ENCODE peak calls at places on chromosome 15, in ten cellular contexts. One of them, this sample, is unnamed. For H3K4me1, the result is how much of the 10 kb centered on the place peaks cover.

GRCh38 chr15:85527907-85528306 is 147.5 kb downstream of the AKAP13 start:
- DNase-seq in adrenal gland: no peak
- DNase-seq in endodermal cell: no peak
- DNase-seq in psoas muscle: no peak
- DNase-seq in right lobe of liver: no peak
- DNase-seq in cardiac muscle cell: peak
- DNase-seq in DND-41: no peak
- DNase-seq in fibroblast of lung: peak
- DNase-seq in H9: no peak
- DNase-seq in kidney: no peak
- DNase-seq in this sample: no peak

GRCh38 chr15:62099171-62099601 is 32.4 kb downstream of the C2CD4A start:
- DNase-seq in adrenal gland: peak
- DNase-seq in endodermal cell: no peak
- DNase-seq in psoas muscle: no peak
- DNase-seq in right lobe of liver: no peak
- DNase-seq in cardiac muscle cell: peak
- DNase-seq in DND-41: no peak
- DNase-seq in fibroblast of lung: peak
- DNase-seq in H9: no peak
- DNase-seq in kidney: no peak
- DNase-seq in this sample: no peak

GRCh38 chr15:53693729-53694533 is 65.5 kb downstream of the WDR72 start:
- DNase-seq in adrenal gland: peak
- DNase-seq in endodermal cell: no peak
- DNase-seq in psoas muscle: no peak
- DNase-seq in right lobe of liver: peak
- DNase-seq in cardiac muscle cell: no peak
- DNase-seq in DND-41: no peak
- DNase-seq in fibroblast of lung: peak
- DNase-seq in H9: no peak
- DNase-seq in kidney: peak
- DNase-seq in this sample: no peak

GRCh38 chr15:61584410-61584809 is 355.3 kb upstream of the RORA start:
- DNase-seq in adrenal gland: no peak
- DNase-seq in endodermal cell: no peak
- DNase-seq in psoas muscle: no peak
- DNase-seq in right lobe of liver: no peak
- DNase-seq in cardiac muscle cell: peak
- DNase-seq in DND-41: peak
- DNase-seq in fibroblast of lung: no peak
- DNase-seq in H9: no peak
- DNase-seq in kidney: no peak
- DNase-seq in this sample: no peak

GRCh38 chr15:70324001-70324974 is 226.6 kb upstream of the TLE3 start:
- DNase-seq in adrenal gland: no peak
- DNase-seq in endodermal cell: no peak
- DNase-seq in psoas muscle: no peak
- DNase-seq in right lobe of liver: no peak
- DNase-seq in cardiac muscle cell: no peak
- DNase-seq in DND-41: no peak
- DNase-seq in fibroblast of lung: peak
- DNase-seq in H9: no peak
- DNase-seq in kidney: no peak
- DNase-seq in this sample: no peak

GRCh38 chr15:101684384-101684783 is 32.2 kb upstream of the TM2D3 start:
- DNase-seq in adrenal gland: no peak
- DNase-seq in endodermal cell: no peak
- DNase-seq in psoas muscle: no peak
- DNase-seq in right lobe of liver: no peak
- DNase-seq in cardiac muscle cell: peak
- DNase-seq in DND-41: no peak
- DNase-seq in fibroblast of lung: peak
- DNase-seq in H9: no peak
- DNase-seq in kidney: no peak
- DNase-seq in this sample: no peak

GRCh38 chr15:92954578-92954977 is 54.5 kb downstream of the CHD2 start:
- DNase-seq in adrenal gland: no peak
- DNase-seq in endodermal cell: no peak
- DNase-seq in psoas muscle: no peak
- DNase-seq in right lobe of liver: no peak
- DNase-seq in cardiac muscle cell: no peak
- DNase-seq in DND-41: peak
- DNase-seq in fibroblast of lung: no peak
- DNase-seq in H9: no peak
- DNase-seq in kidney: no peak
- DNase-seq in this sample: no peak

GRCh38 chr15:94523873-94524272 is 292.5 kb downstream of the MCTP2 start:
- DNase-seq in adrenal gland: no peak
- DNase-seq in endodermal cell: no peak
- DNase-seq in psoas muscle: no peak
- DNase-seq in right lobe of liver: no peak
- DNase-seq in cardiac muscle cell: no peak
- DNase-seq in DND-41: no peak
- DNase-seq in fibroblast of lung: no peak
- DNase-seq in H9: no peak
- DNase-seq in kidney: no peak
- DNase-seq in this sample: no peak

GRCh38 chr15:59335197-59335786 is 37.4 kb downstream of the MYO1E start:
- DNase-seq in adrenal gland: no peak
- DNase-seq in endodermal cell: peak
- DNase-seq in psoas muscle: no peak
- DNase-seq in right lobe of liver: no peak
- DNase-seq in cardiac muscle cell: no peak
- DNase-seq in DND-41: no peak
- DNase-seq in fibroblast of lung: peak
- DNase-seq in H9: no peak
- DNase-seq in kidney: no peak
- DNase-seq in this sample: no peak

GRCh38 chr15:59993950-59994401 is 10.1 kb upstream of the FOXB1 start:
- DNase-seq in adrenal gland: no peak
- DNase-seq in endodermal cell: peak
- DNase-seq in psoas muscle: no peak
- DNase-seq in right lobe of liver: no peak
- DNase-seq in cardiac muscle cell: no peak
- DNase-seq in DND-41: no peak
- DNase-seq in fibroblast of lung: no peak
- DNase-seq in H9: peak
- DNase-seq in kidney: peak
- DNase-seq in this sample: no peak

GRCh38 chr15:78208887-78209645 is 25.3 kb downstream of the ACSBG1 start:
- DNase-seq in adrenal gland: no peak
- DNase-seq in endodermal cell: no peak
- DNase-seq in psoas muscle: no peak
- DNase-seq in right lobe of liver: no peak
- DNase-seq in cardiac muscle cell: no peak
- DNase-seq in DND-41: no peak
- DNase-seq in fibroblast of lung: no peak
- DNase-seq in H9: peak
- DNase-seq in kidney: no peak
- DNase-seq in this sample: no peak

GRCh38 chr15:80605591-80606150 is 89.4 kb upstream of the ABHD17C start:
- DNase-seq in adrenal gland: no peak
- DNase-seq in endodermal cell: no peak
- DNase-seq in psoas muscle: no peak
- DNase-seq in right lobe of liver: no peak
- DNase-seq in cardiac muscle cell: no peak
- DNase-seq in DND-41: no peak
- DNase-seq in fibroblast of lung: no peak
- DNase-seq in H9: no peak
- DNase-seq in kidney: no peak
- DNase-seq in this sample: no peak

GRCh38 chr15:25846377-25846776 is 16.8 kb downstream of the ATP10A start:
- DNase-seq in adrenal gland: no peak
- DNase-seq in endodermal cell: no peak
- DNase-seq in psoas muscle: no peak
- DNase-seq in right lobe of liver: no peak
- DNase-seq in cardiac muscle cell: no peak
- DNase-seq in DND-41: no peak
- DNase-seq in fibroblast of lung: no peak
- DNase-seq in H9: no peak
- DNase-seq in kidney: no peak
- DNase-seq in this sample: no peak

GRCh38 chr15:49864251-49864650 is 243.4 kb downstream of the DTWD1 start:
- DNase-seq in adrenal gland: no peak
- DNase-seq in endodermal cell: no peak
- DNase-seq in psoas muscle: no peak
- DNase-seq in right lobe of liver: no peak
- DNase-seq in cardiac muscle cell: no peak
- DNase-seq in DND-41: no peak
- DNase-seq in fibroblast of lung: no peak
- DNase-seq in H9: no peak
- DNase-seq in kidney: no peak
- DNase-seq in this sample: no peak

GRCh38 chr15:86139828-86140227 is 60.2 kb downstream of the AGBL1 start:
- DNase-seq in adrenal gland: no peak
- DNase-seq in endodermal cell: peak
- DNase-seq in psoas muscle: no peak
- DNase-seq in right lobe of liver: no peak
- DNase-seq in cardiac muscle cell: no peak
- DNase-seq in DND-41: peak
- DNase-seq in fibroblast of lung: no peak
- DNase-seq in H9: peak
- DNase-seq in kidney: no peak
- DNase-seq in this sample: no peak

GRCh38 chr15:88487176-88487795 is 19.8 kb downstream of the MRPS11 start:
- DNase-seq in adrenal gland: no peak
- DNase-seq in endodermal cell: no peak
- DNase-seq in psoas muscle: no peak
- DNase-seq in right lobe of liver: no peak
- DNase-seq in cardiac muscle cell: no peak
- DNase-seq in DND-41: no peak
- DNase-seq in fibroblast of lung: peak
- DNase-seq in H9: no peak
- DNase-seq in kidney: no peak
- DNase-seq in this sample: no peak

GRCh38 chr15:81813215-81813614 is 232.6 kb downstream of the MEX3B start:
- DNase-seq in adrenal gland: no peak
- DNase-seq in endodermal cell: peak
- DNase-seq in psoas muscle: no peak
- DNase-seq in right lobe of liver: no peak
- DNase-seq in cardiac muscle cell: no peak
- DNase-seq in DND-41: no peak
- DNase-seq in fibroblast of lung: no peak
- DNase-seq in H9: peak
- DNase-seq in kidney: no peak
- DNase-seq in this sample: no peak

GRCh38 chr15:81814882-81815455 is 230.8 kb downstream of the MEX3B start:
- DNase-seq in adrenal gland: no peak
- DNase-seq in endodermal cell: no peak
- DNase-seq in psoas muscle: no peak
- DNase-seq in right lobe of liver: no peak
- DNase-seq in cardiac muscle cell: no peak
- DNase-seq in DND-41: no peak
- DNase-seq in fibroblast of lung: no peak
- DNase-seq in H9: no peak
- DNase-seq in kidney: no peak
- DNase-seq in this sample: peak

DNA sequence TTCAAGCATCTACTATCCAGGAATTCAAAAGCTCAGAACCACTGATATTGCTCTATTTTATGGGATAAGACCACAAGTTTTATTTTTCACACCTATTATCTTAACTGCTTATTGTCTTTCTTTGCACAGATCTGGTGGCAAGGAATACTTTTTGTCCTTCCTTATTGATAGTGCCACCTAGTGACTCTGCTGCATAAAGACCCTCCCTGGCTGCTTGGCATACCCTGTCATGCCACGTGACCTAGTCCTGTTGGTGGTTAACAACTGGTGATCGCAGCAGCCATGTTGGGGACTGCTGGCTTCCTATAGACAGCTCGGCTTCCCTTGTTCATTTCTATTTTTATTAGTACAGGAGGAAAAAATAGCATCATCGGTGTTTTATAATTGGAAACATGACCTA is 236.3 kb downstream of the MEX3B start:
- DNase-seq in adrenal gland: no peak
- DNase-seq in endodermal cell: peak
- DNase-seq in psoas muscle: no peak
- DNase-seq in right lobe of liver: no peak
- DNase-seq in cardiac muscle cell: peak
- DNase-seq in DND-41: peak
- DNase-seq in fibroblast of lung: no peak
- DNase-seq in H9: peak
- DNase-seq in kidney: no peak
- DNase-seq in this sample: no peak
- TF ChIP-seq CTCF in adrenal gland: no peak
- TF ChIP-seq CTCF in endodermal cell: peak
- TF ChIP-seq CTCF in psoas muscle: no peak
- TF ChIP-seq CTCF in right lobe of liver: peak
- TF ChIP-seq CTCF in cardiac muscle cell: peak
- TF ChIP-seq CTCF in DND-41: peak
- TF ChIP-seq CTCF in fibroblast of lung: peak
- TF ChIP-seq CTCF in H9: peak
- TF ChIP-seq CTCF in kidney: no peak
- TF ChIP-seq CTCF in this sample: no peak

DNA sequence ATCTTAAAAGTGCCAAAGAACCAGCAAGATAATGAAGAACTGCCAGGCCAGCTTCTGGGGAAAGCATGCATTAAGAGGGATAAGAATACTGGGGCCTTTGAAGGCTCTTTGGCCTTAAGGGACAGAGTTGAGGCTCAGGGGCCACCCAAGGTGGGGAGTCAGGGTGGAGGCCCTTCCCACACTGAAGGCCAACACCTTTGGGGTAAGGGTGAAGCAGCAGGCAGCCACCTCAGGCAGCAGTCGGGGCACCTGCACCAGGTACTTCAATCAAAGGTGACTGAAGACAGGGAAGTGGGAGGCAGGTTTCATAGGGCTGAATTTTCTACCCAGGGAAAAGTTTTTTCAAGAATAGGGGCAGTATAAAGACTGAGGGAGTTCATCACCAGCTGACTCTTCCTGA is 87.7 kb upstream of the KLF13 start:
- DNase-seq in adrenal gland: no peak
- DNase-seq in endodermal cell: no peak
- DNase-seq in psoas muscle: no peak
- DNase-seq in right lobe of liver: no peak
- DNase-seq in cardiac muscle cell: no peak
- DNase-seq in DND-41: no peak
- DNase-seq in fibroblast of lung: no peak
- DNase-seq in H9: no peak
- DNase-seq in kidney: peak
- DNase-seq in this sample: peak
- H3K4me1 ChIP-seq in adrenal gland: under half
- H3K4me1 ChIP-seq in endodermal cell: under half
- H3K4me1 ChIP-seq in psoas muscle: under half
- H3K4me1 ChIP-seq in right lobe of liver: under half
- H3K4me1 ChIP-seq in cardiac muscle cell: under half
- H3K4me1 ChIP-seq in DND-41: under half
- H3K4me1 ChIP-seq in fibroblast of lung: under half
- H3K4me1 ChIP-seq in H9: under half
- H3K4me1 ChIP-seq in kidney: under half
- H3K4me1 ChIP-seq in this sample: under half

GRCh38 chr15:90851114-90851513 is 17.3 kb upstream of the FURIN start:
- DNase-seq in adrenal gland: no peak
- DNase-seq in endodermal cell: no peak
- DNase-seq in psoas muscle: no peak
- DNase-seq in right lobe of liver: no peak
- DNase-seq in cardiac muscle cell: no peak
- DNase-seq in DND-41: no peak
- DNase-seq in fibroblast of lung: no peak
- DNase-seq in H9: no peak
- DNase-seq in kidney: no peak
- DNase-seq in this sample: no peak
- H3K27ac ChIP-seq in adrenal gland: no peak
- H3K27ac ChIP-seq in endodermal cell: no peak
- H3K27ac ChIP-seq in psoas muscle: no peak
- H3K27ac ChIP-seq in right lobe of liver: no peak
- H3K27ac ChIP-seq in cardiac muscle cell: no peak
- H3K27ac ChIP-seq in DND-41: no peak
- H3K27ac ChIP-seq in fibroblast of lung: no peak
- H3K27ac ChIP-seq in H9: no peak
- H3K27ac ChIP-seq in kidney: no peak
- H3K27ac ChIP-seq in this sample: no peak

GRCh38 chr15:27897481-27897880 is 201.6 kb downstream of the OCA2 start:
- DNase-seq in adrenal gland: no peak
- DNase-seq in endodermal cell: no peak
- DNase-seq in psoas muscle: no peak
- DNase-seq in right lobe of liver: no peak
- DNase-seq in cardiac muscle cell: no peak
- DNase-seq in DND-41: no peak
- DNase-seq in fibroblast of lung: no peak
- DNase-seq in H9: no peak
- DNase-seq in kidney: no peak
- DNase-seq in this sample: no peak
- TF ChIP-seq CTCF in adrenal gland: no peak
- TF ChIP-seq CTCF in endodermal cell: peak
- TF ChIP-seq CTCF in psoas muscle: no peak
- TF ChIP-seq CTCF in right lobe of liver: no peak
- TF ChIP-seq CTCF in cardiac muscle cell: no peak
- TF ChIP-seq CTCF in DND-41: no peak
- TF ChIP-seq CTCF in fibroblast of lung: no peak
- TF ChIP-seq CTCF in H9: peak
- TF ChIP-seq CTCF in kidney: no peak
- TF ChIP-seq CTCF in this sample: no peak

This sample was measured in spleen.